ENCODE peak calls at places on chromosomes 5 and 9, in six cellular contexts. A is neuronal stem cell, D is IMR-90, J is H9, U is H1, W is trophoblast cell. M is an unnamed sample.

GRCh38 chr5:33227746-33228145 is 213.0 kb upstream of the TARS1 start:
- DNase-seq in J (no peak), U (no peak), A (peak), W (no peak), D (no peak), M (no peak)

GRCh38 chr5:126931968-126932622 is 98.3 kb downstream of the MARCHF3 start:
- DNase-seq in J (no peak), W (no peak), U (no peak), D (no peak), A (no peak), M (no peak)

GRCh38 chr5:57988808-57989207 is 471.1 kb downstream of the PLK2 start:
- DNase-seq in W (no peak), D (no peak), U (no peak), J (no peak), A (no peak), M (no peak)

GRCh38 chr5:143880178-143880577 is 68.2 kb downstream of the HMHB1 start:
- DNase-seq in D (peak), W (no peak), A (no peak), J (no peak), U (no peak), M (peak)

GRCh38 chr9:12875216-12875615 is 100.4 kb downstream of the LURAP1L start:
- DNase-seq in J (no peak), W (no peak), U (no peak), A (no peak), D (peak), M (no peak)

GRCh38 chr5:67619235-67619634 is 422.6 kb upstream of the CD180 start:
- DNase-seq in U (no peak), W (no peak), A (no peak), D (no peak), J (no peak), M (no peak)

GRCh38 chr9:129021091-129021490 is 7.0 kb downstream of the SH3GLB2 start:
- DNase-seq in J (no peak), W (no peak), U (no peak), A (no peak), D (no peak), M (no peak)

GRCh38 chr9:96008502-96009222 is 133.2 kb downstream of the ERCC6L2 start:
- DNase-seq in W (peak), U (no peak), A (no peak), D (peak), J (no peak), M (no peak)

GRCh38 chr9:27194401-27195091 is 85.5 kb downstream of the TEK start:
- DNase-seq in A (no peak), W (no peak), D (peak), J (no peak), U (no peak), M (peak)

GRCh38 chr9:71990466-71990865 is 69.9 kb downstream of the C9orf57 start:
- DNase-seq in W (no peak), J (no peak), D (no peak), U (no peak), A (no peak), M (no peak)

GRCh38 chr5:56456002-56456401 is 222.9 kb upstream of the ANKRD55 start:
- DNase-seq in U (no peak), D (peak), J (no peak), A (no peak), W (no peak), M (peak)

GRCh38 chr9:21904776-21905175 is 89.4 kb downstream of the CDKN2A start:
- DNase-seq in U (no peak), J (no peak), A (no peak), W (no peak), D (no peak), M (no peak)

GRCh38 chr9:133713211-133713959 is 24.8 kb downstream of the SARDH start:
- DNase-seq in A (no peak), D (no peak), W (no peak), J (peak), U (no peak), M (no peak)

GRCh38 chr5:69006030-69006429 is 87.8 kb upstream of the SLC30A5 start:
- DNase-seq in A (no peak), U (no peak), J (no peak), D (no peak), W (no peak), M (no peak)

GRCh38 chr9:136251264-136252115 is 5.9 kb upstream of the QSOX2 start:
- DNase-seq in A (no peak), J (no peak), W (no peak), U (no peak), D (no peak), M (no peak)

GRCh38 chr5:160087244-160087643 is 32.0 kb downstream of the PWWP2A start:
- DNase-seq in U (no peak), A (no peak), D (no peak), J (no peak), W (no peak), M (no peak)

GRCh38 chr5:143619038-143619437 is 192.9 kb upstream of the HMHB1 start:
- DNase-seq in U (no peak), W (no peak), D (no peak), J (no peak), A (no peak), M (no peak)

GRCh38 chr9:78769684-78770083 is 472.8 kb downstream of the PSAT1 start:
- DNase-seq in A (no peak), J (no peak), W (no peak), D (no peak), U (no peak), M (no peak)

GRCh38 chr5:143682788-143683419 is 129.1 kb upstream of the HMHB1 start:
- DNase-seq in A (no peak), W (no peak), J (no peak), D (peak), U (no peak), M (no peak)

GRCh38 chr5:36740259-36740898 is 134.0 kb downstream of the SLC1A3 start:
- DNase-seq in A (no peak), J (no peak), D (peak), W (no peak), U (no peak), M (no peak)

GRCh38 chr9:130659699-130660248 is 4.6 kb upstream of the PRDM12 start:
- DNase-seq in D (no peak), J (peak), A (no peak), U (no peak), W (no peak), M (no peak)

GRCh38 chr5:120767171-120767820 is 303.2 kb downstream of the PRR16 start:
- DNase-seq in D (peak), U (no peak), J (no peak), W (no peak), A (no peak), M (peak)

GRCh38 chr5:132254321-132254977 is 3.0 kb upstream of the PDLIM4 start:
- DNase-seq in U (no peak), D (no peak), W (no peak), A (no peak), J (peak), M (no peak)

GRCh38 chr5:100900796-100901731 is 2.0 kb downstream of the ST8SIA4 start:
- DNase-seq in D (peak), W (peak), A (peak), U (no peak), J (peak), M (peak)

GRCh38 chr9:127525426-127526188 is 74.3 kb downstream of the LRSAM1 start:
- DNase-seq in A (no peak), D (peak), J (no peak), U (no peak), W (peak), M (peak)

GRCh38 chr5:38650540-38651275 is 94.3 kb upstream of the LIFR start:
- DNase-seq in W (no peak), U (no peak), D (peak), A (no peak), J (peak), M (peak)

GRCh38 chr5:176716320-176716719 is 69.0 kb downstream of the TSPAN17 start:
- DNase-seq in U (no peak), W (no peak), J (no peak), A (no peak), D (peak), M (peak)

GRCh38 chr9:39588056-39588814 is 232.8 kb downstream of the SPATA31A1 start:
- DNase-seq in A (no peak), J (no peak), D (no peak), U (no peak), W (no peak), M (no peak)

GRCh38 chr5:82406200-82406773 is 128.1 kb upstream of the RPS23 start:
- DNase-seq in W (peak), A (no peak), U (no peak), J (no peak), D (peak), M (peak)

GRCh38 chr9:130266236-130267098 is 907 bp downstream of the HMCN2 start:
- DNase-seq in A (no peak), W (peak), D (no peak), J (peak), U (no peak), M (no peak)

GRCh38 chr5:119343042-119343441 is 12.8 kb upstream of the TNFAIP8 start:
- DNase-seq in W (no peak), J (no peak), U (no peak), D (peak), A (no peak), M (peak)

GRCh38 chr9:22079873-22080341 is 70.8 kb upstream of the CDKN2B start:
- DNase-seq in W (no peak), J (no peak), A (no peak), U (no peak), D (peak), M (peak)

GRCh38 chr5:38692780-38693507 is 136.5 kb upstream of the LIFR start:
- DNase-seq in W (no peak), J (no peak), A (no peak), D (no peak), U (no peak), M (no peak)

GRCh38 chr5:122981846-122982245 is 54.7 kb downstream of the PPIC start:
- DNase-seq in J (no peak), W (no peak), D (no peak), A (no peak), U (no peak), M (no peak)

GRCh38 chr5:54211912-54212311 is 98.5 kb downstream of the ARL15 start:
- DNase-seq in D (no peak), A (no peak), W (peak), J (no peak), U (no peak), M (no peak)

GRCh38 chr5:54217826-54218503 is 92.4 kb downstream of the ARL15 start:
- DNase-seq in A (peak), J (no peak), D (peak), W (peak), U (no peak), M (peak)

GRCh38 chr5:54214747-54215146 is 95.6 kb downstream of the ARL15 start:
- DNase-seq in A (no peak), U (no peak), W (no peak), D (no peak), J (no peak), M (no peak)

GRCh38 chr5:54212331-54212730 is 98.0 kb downstream of the ARL15 start:
- DNase-seq in W (no peak), J (no peak), D (no peak), U (no peak), A (no peak), M (no peak)

DNA sequence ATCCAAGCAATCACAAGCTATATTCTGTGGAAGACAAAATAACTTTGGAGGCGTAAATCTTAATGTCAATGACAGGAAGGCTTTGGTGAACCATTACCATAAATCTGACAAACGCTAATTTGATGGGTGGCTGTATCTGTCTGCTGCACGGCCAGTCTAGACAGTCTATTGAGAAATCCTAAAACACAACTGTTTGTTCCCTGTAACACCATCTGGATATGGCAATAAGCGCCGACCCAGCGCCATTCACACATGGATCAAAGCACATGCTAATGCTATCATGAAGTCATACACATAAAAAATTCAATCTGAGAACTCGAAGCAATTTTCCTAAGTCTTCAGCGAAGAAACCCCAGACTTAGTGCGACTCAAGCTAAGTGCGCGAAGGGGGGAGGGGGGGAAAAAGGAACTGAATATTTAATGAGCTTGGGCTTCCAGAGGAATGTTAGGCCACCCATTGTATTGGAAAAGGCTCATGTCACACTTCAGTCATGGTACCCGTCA is 95.1 kb downstream of the ARL15 start:
- DNase-seq in A (peak), J (no peak), D (no peak), U (no peak), W (no peak), M (peak)
- H4K91ac ChIP-seq in A (no peak), J (no peak), D (no peak), U (no peak), W (peak), M (no peak)

DNA sequence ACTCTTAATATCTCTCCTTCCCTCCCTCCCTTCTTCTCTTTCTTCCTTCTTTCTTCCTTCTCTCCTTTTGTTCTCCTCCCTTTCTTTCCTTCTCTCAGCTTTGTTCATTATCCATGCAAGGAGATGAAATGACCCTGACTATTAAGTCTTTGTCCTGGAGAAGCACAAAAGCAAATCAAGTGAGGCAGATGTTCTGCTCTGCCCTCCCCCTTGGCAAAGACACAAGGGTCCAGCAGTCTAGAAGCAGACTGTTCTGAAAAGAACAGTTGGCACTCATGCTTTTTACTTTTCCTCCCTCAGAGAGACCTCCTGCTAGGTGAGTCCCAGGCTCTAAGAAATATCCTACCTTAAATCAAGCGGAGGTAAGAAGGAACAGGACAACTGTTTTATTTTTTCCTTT is 1067.6 kb upstream of the DMAC1 start:
- DNase-seq in U (no peak), A (no peak), D (no peak), W (no peak), J (no peak), M (no peak)
- H2BK120ac ChIP-seq in U (no peak), A (no peak), D (no peak), W (no peak), J (no peak), M (no peak)

GRCh38 chr5:5154733-5155132 is 14.6 kb downstream of the ADAMTS16 start:
- DNase-seq in J (no peak), W (no peak), U (no peak), A (no peak), D (no peak), M (no peak)
- H2AFZ ChIP-seq in J (no peak), W (no peak), U (no peak), A (no peak), D (no peak), M (no peak)

GRCh38 chr5:79692586-79692985 is 3.0 kb downstream of the CMYA5 start:
- DNase-seq in D (no peak), A (no peak), U (no peak), J (no peak), W (no peak), M (no peak)

GRCh38 chr5:79695501-79695900 is 5.9 kb downstream of the CMYA5 start:
- DNase-seq in U (no peak), A (no peak), J (no peak), W (no peak), D (no peak), M (no peak)

GRCh38 chr5:79694652-79695051 is 5.0 kb downstream of the CMYA5 start:
- DNase-seq in W (no peak), A (no peak), D (peak), J (no peak), U (no peak), M (no peak)

GRCh38 chr5:79691007-79691406 is 1.4 kb downstream of the CMYA5 start:
- DNase-seq in D (no peak), W (no peak), U (no peak), A (no peak), J (no peak), M (no peak)

GRCh38 chr5:79694183-79694582 is 4.5 kb downstream of the CMYA5 start:
- DNase-seq in J (no peak), D (no peak), A (no peak), U (no peak), W (no peak), M (no peak)
- H4K91ac ChIP-seq in J (no peak), D (no peak), A (no peak), U (no peak), W (no peak), M (no peak)

DNA sequence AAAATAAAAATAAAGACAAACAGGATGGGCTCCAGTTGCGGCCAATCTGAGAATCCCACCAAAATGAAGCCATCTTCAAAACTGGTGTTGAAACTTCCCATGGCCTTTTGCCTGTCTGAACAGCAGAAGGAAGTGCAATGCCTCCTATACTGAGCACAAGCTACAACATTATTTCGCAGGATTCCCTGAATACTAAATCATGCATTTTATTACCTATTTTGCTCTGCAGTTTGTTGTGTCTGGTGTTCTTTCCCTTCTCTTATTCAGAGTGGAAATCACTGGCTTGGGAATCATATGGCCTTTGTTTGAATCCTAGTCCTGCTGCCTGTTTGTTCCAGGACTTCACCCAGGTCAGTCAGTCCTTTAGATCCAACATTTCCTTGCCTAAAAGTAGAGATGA is at the start of gene OR2Y1:
- DNase-seq in U (no peak), D (no peak), W (no peak), J (no peak), A (no peak), M (no peak)
- H2BK120ac ChIP-seq in U (no peak), D (no peak), W (no peak), J (no peak), A (no peak), M (no peak)

DNA sequence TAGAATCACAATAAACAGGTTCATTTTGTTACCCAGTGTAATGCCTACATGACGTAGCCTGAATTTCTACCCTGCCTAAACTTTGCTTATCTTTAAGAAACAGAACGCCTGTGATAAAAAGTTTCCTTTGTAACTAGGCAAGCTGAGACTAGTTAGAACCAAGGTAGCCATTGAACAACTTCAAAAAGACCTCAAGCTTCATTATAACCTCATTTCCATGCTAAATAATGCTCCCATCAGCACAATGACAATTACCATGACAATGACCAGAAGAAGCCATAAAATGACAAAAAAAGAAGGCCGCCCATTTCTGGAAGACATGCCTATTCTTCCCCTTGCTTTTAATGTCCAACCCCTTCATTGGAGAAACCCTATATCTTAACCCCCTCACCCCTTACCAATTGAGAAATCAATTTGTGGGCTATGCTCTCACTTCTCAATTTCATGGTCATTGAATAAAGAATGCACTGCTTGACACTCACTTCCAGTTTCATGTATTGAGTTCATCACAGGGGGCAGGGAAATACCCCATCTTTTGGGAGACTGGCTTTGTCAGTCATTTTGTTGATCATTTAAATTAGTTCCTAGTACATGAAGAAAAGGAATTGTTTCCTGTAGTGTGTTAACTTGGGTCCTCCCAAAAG is 276.8 kb downstream of the MCTP1 start:
- DNase-seq in U (no peak), W (no peak), D (no peak), J (no peak), A (no peak), M (no peak)
- H2AFZ ChIP-seq in U (no peak), W (no peak), D (no peak), J (no peak), A (no peak), M (no peak)

GRCh38 chr9:16901589-16901988 is 31.1 kb upstream of the BNC2 start:
- DNase-seq in D (peak), U (no peak), A (no peak), W (no peak), J (no peak), M (no peak)

GRCh38 chr9:16899611-16900010 is 29.1 kb upstream of the BNC2 start:
- DNase-seq in W (no peak), D (peak), A (no peak), J (no peak), U (no peak), M (peak)

GRCh38 chr9:16898464-16898863 is 28.0 kb upstream of the BNC2 start:
- DNase-seq in U (no peak), J (no peak), D (no peak), A (no peak), W (no peak), M (no peak)
- H4K91ac ChIP-seq in U (no peak), J (no peak), D (no peak), A (no peak), W (no peak), M (no peak)